ENCODE peak calls at places on chromosomes 13 and 19, in six cellular contexts. C, G, Y, H, U and F are unnamed samples.

GRCh38 chr13:50691176-50691681 is 152.3 kb downstream of the DLEU7 start:
- DNase-seq in C (no peak), G (no peak), Y (no peak), H (no peak), U (no peak), F (no peak)

GRCh38 chr19:43467276-43467675 is 1.9 kb upstream of the LYPD3 start:
- DNase-seq in C (no peak), G (no peak), Y (no peak), H (no peak), U (no peak), F (no peak)

GRCh38 chr19:38210458-38210987 is 13.5 kb downstream of the DPF1 start:
- DNase-seq in C (peak; percentile 28), G (peak; percentile 62), Y (no peak), H (no peak), U (no peak), F (no peak)

GRCh38 chr13:80000679-80001509 is 340.0 kb downstream of the SPRY2 start:
- DNase-seq in C (no peak), G (no peak), Y (no peak), H (no peak), U (no peak), F (no peak)

GRCh38 chr19:51027126-51027806 is 850 bp upstream of the KLK11 start:
- DNase-seq in C (no peak), G (no peak), Y (no peak), H (no peak), U (no peak), F (no peak)

GRCh38 chr19:41531438-41532311 is 44.3 kb upstream of the CEACAM21 start:
- DNase-seq in C (peak; percentile 31), G (peak; percentile 92), Y (peak; percentile 60), H (no peak), U (peak; percentile 60), F (peak; percentile 77)

GRCh38 chr19:16886305-16886880 is 2.4 kb upstream of the F2RL3 start:
- DNase-seq in C (peak; percentile 46), G (peak; percentile 66), Y (no peak), H (no peak), U (no peak), F (no peak)

GRCh38 chr13:34250151-34250550 is 432.2 kb downstream of the RFC3 start:
- DNase-seq in C (no peak), G (no peak), Y (no peak), H (no peak), U (no peak), F (no peak)

GRCh38 chr19:5714819-5715218 is 5.1 kb downstream of the LONP1 start:
- DNase-seq in C (no peak), G (no peak), Y (no peak), H (no peak), U (no peak), F (no peak)

GRCh38 chr19:29753190-29753933 is 38.3 kb upstream of the C19orf12 start:
- DNase-seq in C (no peak), G (no peak), Y (no peak), H (no peak), U (no peak), F (no peak)

GRCh38 chr13:39776439-39776838 is 121.0 kb downstream of the COG6 start:
- DNase-seq in C (peak; percentile 88), G (no peak), Y (no peak), H (peak; percentile 51), U (no peak), F (no peak)

GRCh38 chr13:19183676-19184075 is 2.1 kb upstream of the TUBA3C start:
- DNase-seq in C (no peak), G (no peak), Y (no peak), H (no peak), U (no peak), F (no peak)

GRCh38 chr13:30776661-30777060 is 41.3 kb downstream of the ALOX5AP start:
- DNase-seq in C (no peak), G (no peak), Y (no peak), H (no peak), U (no peak), F (no peak)

GRCh38 chr13:114070098-114070799 is 62.2 kb downstream of the RASA3 start:
- DNase-seq in C (no peak), G (no peak), Y (no peak), H (no peak), U (no peak), F (no peak)